ENCODE peak calls at places on chromosomes 13 and 19, in ten cellular contexts. H, D, Q, G, B, L, U, I, T and A are unnamed samples. For H3K27me3, the result is how much of the 10 kb centered on the place peaks cover.

GRCh38 chr13:112709825-112710783 is 20.3 kb downstream of the ATP11A start:
- DNase-seq in Q (no peak), D (no peak), G (no peak), T (no peak), L (peak), B (no peak), U (no peak), I (no peak), H (no peak), A (no peak)

GRCh38 chr19:38684078-38684861 is 36.8 kb downstream of the ACTN4 start:
- DNase-seq in B (peak), L (peak), G (peak), Q (peak), D (no peak), H (no peak), T (no peak), U (peak), I (peak), A (peak)

GRCh38 chr13:78241278-78241919 is 322.8 kb upstream of the EDNRB start:
- DNase-seq in D (no peak), B (peak), I (peak), G (peak), H (peak), U (no peak), Q (peak), L (no peak), T (peak), A (peak)

GRCh38 chr13:31110617-31111016 is 51.1 kb downstream of the HSPH1 start:
- DNase-seq in G (no peak), D (peak), L (no peak), I (no peak), T (no peak), B (no peak), Q (no peak), H (no peak), U (no peak), A (no peak)

GRCh38 chr13:108572782-108573211 is 56.6 kb upstream of the MYO16 start:
- DNase-seq in Q (no peak), D (no peak), G (no peak), U (no peak), I (no peak), T (no peak), L (no peak), B (no peak), H (no peak), A (no peak)

GRCh38 chr19:12200020-12200419 is 37.1 kb downstream of the ZNF136 start:
- DNase-seq in T (no peak), I (no peak), D (no peak), U (no peak), H (no peak), Q (no peak), L (no peak), G (no peak), B (no peak), A (no peak)

GRCh38 chr19:47704024-47704423 is 9.2 kb upstream of the EHD2 start:
- DNase-seq in Q (no peak), B (peak), L (no peak), G (no peak), H (peak), U (no peak), D (no peak), I (peak), T (no peak), A (no peak)

GRCh38 chr19:40414536-40415535 is 1.7 kb upstream of the PRX start:
- DNase-seq in B (no peak), G (no peak), D (no peak), L (no peak), H (no peak), T (no peak), Q (no peak), U (no peak), I (no peak), A (no peak)

GRCh38 chr13:110593430-110594130 is 21.8 kb upstream of the NAXD start:
- DNase-seq in Q (no peak), D (no peak), G (no peak), L (no peak), H (no peak), U (no peak), I (peak), T (peak), B (peak), A (peak)

GRCh38 chr13:72808917-72809500 is 27.1 kb downstream of the PIBF1 start:
- DNase-seq in L (no peak), D (no peak), U (no peak), G (no peak), B (peak), H (no peak), I (peak), Q (no peak), T (peak), A (peak)

GRCh38 chr19:4052114-4052992 is 14.3 kb downstream of the ZBTB7A start:
- DNase-seq in U (peak), G (no peak), Q (peak), T (no peak), H (no peak), D (peak), B (no peak), I (peak), L (peak), A (no peak)

GRCh38 chr19:10105241-10106099 is 692 bp upstream of the PPAN start:
- DNase-seq in D (no peak), L (no peak), U (peak), Q (no peak), I (no peak), G (no peak), H (no peak), B (no peak), T (no peak), A (peak)

GRCh38 chr13:75749407-75749806 is 113.3 kb downstream of the LMO7 start:
- DNase-seq in D (no peak), H (no peak), L (no peak), U (no peak), T (peak), Q (no peak), G (no peak), I (peak), B (no peak), A (no peak)

GRCh38 chr13:32316030-32316344 is 679 bp downstream of the BRCA2 start:
- DNase-seq in H (no peak), B (no peak), Q (no peak), G (no peak), D (no peak), L (no peak), I (no peak), U (no peak), T (no peak), A (no peak)

GRCh38 chr19:16328824-16329482 is 4.3 kb downstream of the KLF2 start:
- DNase-seq in L (no peak), G (no peak), Q (no peak), U (peak), H (no peak), B (peak), D (no peak), I (no peak), T (no peak), A (peak)

GRCh38 chr13:111219306-111219705 is 101.1 kb upstream of the TEX29 start:
- DNase-seq in L (no peak), D (no peak), I (peak), B (peak), Q (no peak), H (peak), T (no peak), G (peak), U (no peak), A (no peak)

GRCh38 chr13:28657784-28658538 is 969 bp upstream of the POMP start:
- DNase-seq in Q (no peak), B (peak), T (no peak), D (no peak), G (no peak), U (no peak), I (peak), H (no peak), L (no peak), A (peak)

GRCh38 chr13:107867701-107868661 is 347.4 kb downstream of the LIG4 start:
- DNase-seq in H (no peak), L (no peak), U (no peak), I (peak), T (peak), D (no peak), G (no peak), B (peak), Q (peak), A (no peak)

GRCh38 chr13:51479199-51479523 is 26.3 kb upstream of the INTS6 start:
- DNase-seq in Q (no peak), L (no peak), G (no peak), T (no peak), U (no peak), I (peak), B (peak), D (no peak), H (no peak), A (no peak)

GRCh38 chr13:109156181-109156935 is 526.9 kb downstream of the MYO16 start:
- DNase-seq in B (peak), D (no peak), Q (peak), H (peak), U (no peak), T (no peak), I (peak), G (peak), L (no peak), A (no peak)

GRCh38 chr19:52138614-52139290 is 986 bp downstream of the ZNF616 start:
- DNase-seq in G (no peak), T (peak), Q (no peak), L (peak), H (no peak), I (no peak), B (peak), U (no peak), D (no peak), A (peak)

GRCh38 chr19:6088677-6089063 is 21.6 kb downstream of the RFX2 start:
- DNase-seq in G (no peak), D (no peak), I (peak), U (no peak), H (no peak), L (no peak), Q (no peak), T (no peak), B (peak), A (no peak)

GRCh38 chr13:62014299-62014698 is 598.6 kb upstream of the PCDH20 start:
- DNase-seq in Q (no peak), G (no peak), H (no peak), L (no peak), U (no peak), D (no peak), B (peak), I (peak), T (peak), A (no peak)

GRCh38 chr13:99978781-99979452 is 2.7 kb upstream of the ZIC2 start:
- DNase-seq in U (no peak), B (no peak), I (no peak), H (no peak), D (peak), Q (no peak), T (peak), G (no peak), L (no peak), A (no peak)

GRCh38 chr19:17615889-17616685 is 60.6 kb downstream of the COLGALT1 start:
- DNase-seq in L (no peak), Q (no peak), G (no peak), T (peak), B (no peak), H (no peak), D (no peak), I (no peak), U (no peak), A (no peak)

GRCh38 chr13:94858856-94859811 is 146.8 kb upstream of the SOX21 start:
- DNase-seq in B (peak), U (no peak), L (peak), D (peak), T (peak), Q (peak), H (no peak), I (peak), G (peak), A (no peak)

GRCh38 chr13:30774214-30774730 is 38.9 kb downstream of the ALOX5AP start:
- DNase-seq in H (no peak), B (no peak), Q (no peak), T (no peak), I (no peak), U (peak), G (no peak), L (no peak), D (no peak), A (peak)

GRCh38 chr19:5485286-5485636 is 30.0 kb downstream of the ZNRF4 start:
- DNase-seq in D (no peak), T (no peak), L (no peak), H (no peak), I (no peak), B (no peak), G (no peak), Q (no peak), U (no peak), A (no peak)

GRCh38 chr19:21317821-21318220 is 11.4 kb downstream of the ZNF708 start:
- DNase-seq in T (peak), B (no peak), U (no peak), L (no peak), D (no peak), H (no peak), I (no peak), G (no peak), Q (no peak), A (no peak)

GRCh38 chr13:109979186-109979585 is 192.8 kb upstream of the IRS2 start:
- DNase-seq in D (no peak), U (no peak), G (no peak), L (no peak), T (no peak), H (no peak), B (no peak), Q (no peak), I (no peak), A (no peak)

GRCh38 chr13:42836930-42837329 is 55.5 kb downstream of the FAM216B start:
- DNase-seq in T (peak), H (no peak), U (no peak), B (peak), G (no peak), D (no peak), I (peak), L (no peak), Q (no peak), A (peak)

GRCh38 chr13:66534561-66534960 is 695.6 kb downstream of the PCDH9 start:
- DNase-seq in G (no peak), L (no peak), H (no peak), D (no peak), B (no peak), T (no peak), U (no peak), I (peak), Q (no peak), A (no peak)

GRCh38 chr13:48043789-48044503 is 6.4 kb downstream of the NUDT15 start:
- DNase-seq in B (peak), T (no peak), L (no peak), I (peak), G (no peak), Q (no peak), H (peak), D (no peak), U (no peak), A (peak)

GRCh38 chr19:15534957-15535864 is 26.9 kb downstream of the CYP4F22 start:
- DNase-seq in U (no peak), B (no peak), I (no peak), D (no peak), G (no peak), Q (no peak), L (no peak), T (no peak), H (no peak), A (no peak)

GRCh38 chr19:12865746-12866415 is 15.4 kb downstream of the DNASE2 start:
- DNase-seq in L (no peak), Q (no peak), I (no peak), D (no peak), G (no peak), B (no peak), U (no peak), T (peak), H (no peak), A (no peak)

GRCh38 chr13:25980255-25980654 is 71.6 kb downstream of the SHISA2 start:
- DNase-seq in B (peak), G (no peak), U (no peak), L (no peak), T (peak), H (no peak), Q (no peak), I (peak), D (no peak), A (no peak)

GRCh38 chr19:7779631-7780486 is 16.8 kb downstream of the CLEC4M start:
- DNase-seq in U (no peak), H (no peak), T (no peak), B (no peak), G (no peak), Q (no peak), D (no peak), L (no peak), I (no peak), A (no peak)
- H3K27me3 ChIP-seq in U (under half), H (under half), T (under half), B (half or more), G (half or more), Q (half or more), D (under half), L (under half), I (under half), A (under half)

DNA sequence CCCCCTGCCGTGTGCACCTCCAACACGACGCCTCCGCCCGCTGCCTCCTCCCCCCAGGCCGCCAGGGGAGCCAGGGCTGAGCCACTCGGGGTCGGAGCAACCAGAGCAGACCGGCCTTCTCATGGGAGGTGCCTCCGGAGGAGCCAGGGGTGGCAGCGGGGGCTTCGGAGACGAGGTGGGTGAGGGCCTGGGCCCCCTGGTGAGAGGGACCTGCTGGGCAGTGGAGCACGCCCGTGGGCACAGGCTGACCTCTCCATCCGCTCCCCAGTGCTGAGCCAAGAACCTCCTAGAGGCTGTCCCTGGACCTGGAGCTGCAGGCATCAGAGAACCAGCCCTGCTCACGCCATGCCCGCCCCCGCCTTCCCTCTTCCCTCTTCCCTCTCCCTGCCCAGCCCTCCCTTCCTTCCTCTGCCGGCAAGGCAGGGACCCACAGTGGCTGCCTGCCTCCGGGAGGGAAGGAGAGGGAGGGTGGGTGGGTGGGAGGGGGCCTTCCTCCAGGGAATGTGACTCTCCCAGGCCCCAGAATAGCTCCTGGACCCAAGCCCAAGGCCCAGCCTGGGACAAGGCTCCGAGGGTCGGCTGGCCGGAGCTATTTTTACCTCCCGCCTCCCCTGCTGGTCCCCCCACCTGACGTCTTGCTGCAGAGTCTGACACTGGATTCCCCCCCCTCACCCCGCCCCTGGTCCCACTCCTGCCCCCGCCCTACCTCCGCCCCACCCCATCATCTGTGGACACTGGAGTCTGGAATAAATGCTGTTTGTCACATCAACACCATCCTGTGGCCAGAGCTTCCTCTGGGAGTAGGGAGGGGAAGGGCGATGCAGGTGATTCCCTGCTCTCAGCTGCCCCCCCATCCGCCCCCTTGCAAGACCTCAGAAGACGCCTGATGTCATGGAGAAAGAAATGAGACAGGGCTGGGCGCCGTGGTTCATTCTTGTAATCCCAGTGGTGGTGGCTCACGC is 12.0 kb downstream of the BCAM start:
- DNase-seq in Q (peak), L (peak), I (no peak), B (no peak), G (peak), D (no peak), H (no peak), T (no peak), U (no peak), A (no peak)
- H3K27ac ChIP-seq in Q (peak), L (peak), I (no peak), B (no peak), G (peak), D (no peak), H (no peak), T (no peak), U (no peak), A (no peak)

GRCh38 chr19:49441960-49442350 is 628 bp upstream of the SLC17A7 start:
- DNase-seq in I (no peak), D (no peak), T (no peak), H (no peak), L (no peak), Q (no peak), U (no peak), B (no peak), G (no peak), A (no peak)
- H3K4me3 ChIP-seq in I (no peak), D (peak), T (peak), H (no peak), L (no peak), Q (peak), U (no peak), B (no peak), G (peak), A (no peak)

DNA sequence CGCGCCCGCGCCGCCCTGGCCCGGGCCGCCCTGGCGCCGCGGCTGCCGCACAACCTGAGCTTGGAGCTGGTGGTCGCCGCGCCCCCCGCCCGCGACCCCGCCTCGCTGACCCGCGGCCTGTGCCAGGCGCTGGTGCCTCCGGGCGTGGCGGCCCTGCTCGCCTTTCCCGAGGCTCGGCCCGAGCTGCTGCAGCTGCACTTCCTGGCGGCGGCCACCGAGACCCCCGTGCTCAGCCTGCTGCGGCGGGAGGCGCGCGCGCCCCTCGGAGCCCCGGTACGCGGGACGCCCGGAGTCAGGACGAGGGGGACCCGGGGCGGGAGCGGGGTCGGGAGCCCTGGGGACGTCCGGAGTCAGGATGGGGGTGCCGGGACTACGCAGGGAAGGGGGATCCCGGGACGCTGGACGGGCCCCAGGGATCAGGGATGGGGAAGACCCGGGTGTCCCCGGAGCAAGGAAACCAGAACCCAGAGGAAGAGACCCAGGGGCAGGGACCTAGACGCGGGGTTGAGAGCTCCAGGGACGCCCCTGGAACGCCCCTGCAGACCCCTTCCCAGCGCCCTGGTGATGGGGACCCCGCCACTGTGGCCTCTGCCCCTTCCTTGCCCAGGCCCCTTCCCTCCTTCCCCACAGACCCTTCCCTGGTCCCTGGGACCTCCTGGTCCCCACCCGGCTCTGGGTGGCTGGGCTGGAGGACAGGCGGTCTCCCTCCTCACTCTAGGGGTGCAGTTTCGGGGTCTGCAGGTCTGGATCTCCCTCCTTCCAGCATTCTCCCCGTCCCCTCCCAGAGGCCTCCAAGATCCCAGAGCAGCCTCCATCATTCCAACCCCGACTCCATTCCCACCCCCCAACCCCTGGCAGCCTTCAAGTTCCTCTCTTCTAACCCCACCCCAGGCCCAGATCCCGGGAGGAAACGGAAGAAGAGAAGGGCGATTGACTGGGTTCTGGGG is 645 bp downstream of the GRIN3B start:
- DNase-seq in B (no peak), G (no peak), I (no peak), D (no peak), L (no peak), H (no peak), U (no peak), T (peak), Q (no peak), A (no peak)
- H3K27me3 ChIP-seq in B (half or more), G (half or more), I (under half), D (half or more), L (under half), H (under half), U (under half), T (under half), Q (half or more), A (under half)